ENCODE peak calls at places on chromosome 9, in eight cellular contexts. V is transverse colon, M is cardiac muscle cell, T is tibial artery, Q is astrocyte of the cerebellum, Z is suprapubic skin, I is kidney, O is RWPE1. D is an unnamed sample.

GRCh38 chr9:89542461-89543021 is 44.6 kb upstream of the SEMA4D start:
- DNase-seq in T (no peak), Z (peak), O (peak), M (no peak), I (no peak), Q (no peak), V (peak), D (no peak)

GRCh38 chr9:100472725-100473261 is at the start of gene TMEFF1:
- DNase-seq in Z (no peak), M (peak), Q (no peak), V (peak), T (no peak), I (peak), O (peak), D (peak)

GRCh38 chr9:76613150-76613781 is 151.0 kb upstream of the PCA3 start:
- DNase-seq in O (no peak), M (no peak), V (no peak), Z (no peak), I (no peak), Q (no peak), T (no peak), D (no peak)

GRCh38 chr9:84756156-84756555 is 86.6 kb downstream of the NTRK2 start:
- DNase-seq in M (no peak), I (no peak), T (no peak), Z (no peak), O (no peak), V (no peak), Q (no peak), D (no peak)

GRCh38 chr9:6184749-6185645 is 30.6 kb upstream of the IL33 start:
- DNase-seq in O (no peak), Z (no peak), I (no peak), M (peak), Q (no peak), V (no peak), T (no peak), D (peak)

GRCh38 chr9:6567140-6567591 is 78.4 kb downstream of the GLDC start:
- DNase-seq in T (no peak), Q (peak), M (peak), Z (no peak), I (no peak), O (peak), V (no peak), D (peak)

GRCh38 chr9:27447036-27447700 is 76.9 kb upstream of the IFNK start:
- DNase-seq in T (no peak), Q (no peak), M (no peak), Z (no peak), I (no peak), V (no peak), O (no peak), D (no peak)

GRCh38 chr9:99366183-99366582 is 144.1 kb downstream of the SEC61B start:
- DNase-seq in Z (no peak), T (no peak), O (no peak), V (no peak), Q (no peak), I (no peak), M (no peak), D (no peak)

GRCh38 chr9:4237748-4238511 is 61.9 kb downstream of the GLIS3 start:
- DNase-seq in I (no peak), Z (no peak), Q (peak), V (no peak), T (no peak), M (no peak), O (no peak), D (no peak)

GRCh38 chr9:1047605-1048235 is 2.4 kb upstream of the DMRT2 start:
- DNase-seq in I (no peak), O (no peak), T (no peak), Z (peak), M (no peak), Q (no peak), V (peak), D (no peak)

GRCh38 chr9:89744255-89744648 is 139.4 kb downstream of the GADD45G start:
- DNase-seq in I (peak), V (no peak), Q (no peak), M (no peak), Z (no peak), T (no peak), O (no peak), D (no peak)

GRCh38 chr9:131578778-131579504 is 33.6 kb downstream of the PRRT1B start:
- DNase-seq in M (no peak), Z (no peak), T (no peak), Q (no peak), V (peak), I (peak), O (no peak), D (no peak)

GRCh38 chr9:116149844-116150243 is 3.7 kb upstream of the PAPPA start:
- DNase-seq in T (no peak), Z (no peak), Q (no peak), M (no peak), V (peak), I (no peak), O (no peak), D (peak)

GRCh38 chr9:137458194-137459146 is 664 bp downstream of the NSMF start:
- DNase-seq in Q (no peak), O (peak), I (peak), M (no peak), V (peak), Z (no peak), T (peak), D (no peak)

GRCh38 chr9:69204869-69205268 is 30.8 kb downstream of the TJP2 start:
- DNase-seq in Q (no peak), V (no peak), T (no peak), O (no peak), I (no peak), Z (no peak), M (peak), D (peak)

GRCh38 chr9:2919347-2919746 is 75.5 kb upstream of the PUM3 start:
- DNase-seq in T (no peak), I (no peak), M (peak), O (no peak), Z (no peak), Q (peak), V (no peak), D (no peak)

GRCh38 chr9:114908796-114909448 is 21.5 kb downstream of the TNFSF8 start:
- DNase-seq in M (no peak), Z (no peak), I (no peak), Q (no peak), T (no peak), V (no peak), O (no peak), D (no peak)

GRCh38 chr9:76161103-76161502 is 233.1 kb downstream of the RFK start:
- DNase-seq in M (no peak), Q (no peak), O (no peak), V (no peak), Z (no peak), T (no peak), I (no peak), D (no peak)

GRCh38 chr9:131704195-131704983 is 35.5 kb downstream of the RAPGEF1 start:
- DNase-seq in T (no peak), Z (no peak), V (no peak), I (no peak), Q (no peak), O (peak), M (no peak), D (no peak)

GRCh38 chr9:121354141-121354540 is 15.9 kb downstream of the STOM start:
- DNase-seq in M (peak), O (no peak), I (no peak), Z (no peak), Q (no peak), T (no peak), V (peak), D (no peak)

GRCh38 chr9:124291801-124292396 is 34.1 kb downstream of the NEK6 start:
- DNase-seq in Z (no peak), M (no peak), I (no peak), O (no peak), Q (no peak), V (peak), T (peak), D (peak)

GRCh38 chr9:34623386-34624235 is 3.3 kb upstream of the DCTN3 start:
- DNase-seq in V (no peak), O (no peak), T (no peak), M (no peak), Z (no peak), I (no peak), Q (no peak), D (no peak)

GRCh38 chr9:118395415-118395814 is 691.2 kb downstream of the TLR4 start:
- DNase-seq in Q (no peak), O (no peak), V (no peak), M (no peak), Z (no peak), T (no peak), I (no peak), D (no peak)

GRCh38 chr9:34380511-34381315 is 4.0 kb upstream of the MYORG start:
- DNase-seq in O (peak), I (peak), M (peak), T (peak), Q (no peak), Z (peak), V (peak), D (peak)

GRCh38 chr9:21030389-21031035 is 928 bp downstream of the HACD4 start:
- DNase-seq in M (peak), V (no peak), Z (no peak), T (no peak), Q (peak), O (peak), I (no peak), D (peak)

GRCh38 chr9:134215709-134216448 is 51.5 kb upstream of the RNU6ATAC start:
- DNase-seq in Z (no peak), O (no peak), V (no peak), M (peak), Q (no peak), T (no peak), I (peak), D (peak)

GRCh38 chr9:115109486-115109885 is 8.5 kb downstream of the TNC start:
- DNase-seq in M (peak), Q (no peak), T (no peak), O (peak), V (no peak), Z (no peak), I (no peak), D (peak)

GRCh38 chr9:134993416-134993815 is 75.7 kb upstream of the FCN1 start:
- DNase-seq in O (no peak), M (no peak), Q (no peak), I (peak), V (no peak), Z (peak), T (peak), D (no peak)

GRCh38 chr9:91211919-91212318 is 149.8 kb downstream of the AUH start:
- DNase-seq in O (no peak), V (no peak), I (no peak), T (no peak), Q (no peak), M (no peak), Z (no peak), D (peak)

GRCh38 chr9:23341346-23341745 is 484.7 kb downstream of the ELAVL2 start:
- DNase-seq in M (peak), V (no peak), O (no peak), Z (no peak), T (no peak), I (no peak), Q (no peak), D (no peak)

GRCh38 chr9:82382887-82383616 is 394.5 kb downstream of the SPATA31D1 start:
- DNase-seq in Q (peak), Z (no peak), M (no peak), I (no peak), O (no peak), V (no peak), T (no peak), D (no peak)

GRCh38 chr9:447230-448025 is 232.8 kb downstream of the DOCK8 start:
- DNase-seq in V (peak), Q (peak), O (peak), Z (no peak), I (no peak), M (peak), T (no peak), D (peak)

GRCh38 chr9:2016411-2017208 is 1.5 kb downstream of the SMARCA2 start:
- DNase-seq in O (peak), M (peak), I (peak), V (peak), Z (peak), Q (peak), T (peak), D (peak)

GRCh38 chr9:114588671-114589526 is 1.3 kb downstream of the ATP6V1G1 start:
- DNase-seq in Q (no peak), O (peak), I (no peak), M (peak), V (no peak), T (no peak), Z (no peak), D (peak)

GRCh38 chr9:117744390-117744789 is 40.2 kb downstream of the TLR4 start:
- DNase-seq in V (no peak), Q (no peak), T (no peak), O (no peak), I (no peak), M (no peak), Z (no peak), D (no peak)

GRCh38 chr9:38486056-38486455 is 61.8 kb upstream of the IGFBPL1 start:
- DNase-seq in V (no peak), I (no peak), M (no peak), O (no peak), Q (no peak), Z (no peak), T (no peak), D (no peak)
- TF ChIP-seq CTCF in V (no peak), I (no peak), M (no peak), O (no peak), Q (no peak), Z (no peak), T (no peak), D (no peak)

GRCh38 chr9:127908660-127908926 is 8.2 kb downstream of the ST6GALNAC4 start:
- DNase-seq in T (no peak), I (peak), Z (no peak), Q (no peak), M (no peak), V (no peak), O (no peak), D (no peak)

GRCh38 chr9:127912882-127913281 is 4.0 kb downstream of the ST6GALNAC4 start:
- DNase-seq in O (no peak), Q (no peak), M (no peak), T (no peak), I (no peak), V (peak), Z (no peak), D (no peak)

GRCh38 chr9:127912296-127912695 is 4.5 kb downstream of the ST6GALNAC4 start:
- DNase-seq in V (peak), Q (no peak), Z (no peak), M (no peak), T (no peak), O (no peak), I (peak), D (no peak)

GRCh38 chr9:127909839-127910273 is 7.0 kb downstream of the ST6GALNAC4 start:
- DNase-seq in T (no peak), V (peak), O (no peak), Q (no peak), Z (no peak), I (peak), M (no peak), D (no peak)

DNA sequence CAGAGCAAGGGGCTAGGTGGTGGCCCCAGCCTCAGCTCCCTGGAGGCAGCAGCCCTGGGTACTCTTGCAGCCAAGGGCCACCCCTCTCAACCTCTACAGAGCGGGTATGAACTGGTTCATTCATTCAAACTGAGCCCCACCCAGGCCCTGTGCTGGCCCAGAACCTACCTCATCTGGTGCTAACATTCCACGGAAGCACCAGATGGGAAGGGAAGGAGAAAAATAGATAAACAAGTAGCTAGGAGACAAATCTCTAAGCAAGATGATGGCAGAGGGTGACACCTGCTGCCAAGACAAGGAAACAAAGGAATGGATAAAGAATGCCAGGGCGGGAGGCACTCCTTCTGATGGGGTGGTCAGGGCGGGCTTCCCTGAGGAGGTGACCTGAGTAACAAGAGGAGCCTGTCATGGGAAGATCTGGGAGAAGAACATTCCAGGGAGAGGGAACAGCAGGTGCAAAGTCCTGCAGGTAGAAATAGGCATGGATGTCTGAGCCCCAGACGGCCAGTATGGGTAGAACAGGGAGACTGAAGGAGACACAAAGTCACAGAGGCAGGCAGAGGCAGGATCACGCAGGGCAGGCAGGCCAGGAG is 6.1 kb downstream of the ST6GALNAC4 start:
- DNase-seq in O (no peak), T (no peak), M (no peak), Q (no peak), Z (no peak), I (peak), V (peak), D (peak)
- TF ChIP-seq CTCF in O (no peak), T (no peak), M (no peak), Q (no peak), Z (no peak), I (peak), V (peak), D (peak)

DNA sequence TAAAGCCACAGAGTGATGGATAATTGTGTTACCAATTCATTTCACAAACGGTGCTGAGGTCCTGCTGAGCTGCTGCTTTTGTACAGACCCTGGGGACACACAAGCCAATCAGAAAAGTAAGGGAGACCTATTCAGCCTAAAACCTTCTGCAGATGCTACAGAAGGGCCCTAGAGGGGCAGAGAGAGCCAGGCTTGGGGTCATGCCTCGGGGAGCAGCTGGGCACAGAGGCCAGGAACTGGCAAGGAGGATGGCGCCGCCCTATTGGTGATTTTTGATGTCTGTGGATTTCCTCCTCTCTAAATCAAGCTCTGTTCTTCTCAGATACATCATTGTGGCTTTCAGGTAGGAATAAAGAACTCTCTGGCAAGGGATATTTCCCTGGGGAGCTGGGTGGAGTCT is 181.9 kb downstream of the ZNF462 start:
- DNase-seq in Z (no peak), I (no peak), V (peak), M (no peak), T (no peak), O (no peak), Q (no peak), D (no peak)
- TF ChIP-seq CTCF in Z (no peak), I (no peak), V (no peak), M (no peak), T (no peak), O (no peak), Q (no peak), D (peak)

DNA sequence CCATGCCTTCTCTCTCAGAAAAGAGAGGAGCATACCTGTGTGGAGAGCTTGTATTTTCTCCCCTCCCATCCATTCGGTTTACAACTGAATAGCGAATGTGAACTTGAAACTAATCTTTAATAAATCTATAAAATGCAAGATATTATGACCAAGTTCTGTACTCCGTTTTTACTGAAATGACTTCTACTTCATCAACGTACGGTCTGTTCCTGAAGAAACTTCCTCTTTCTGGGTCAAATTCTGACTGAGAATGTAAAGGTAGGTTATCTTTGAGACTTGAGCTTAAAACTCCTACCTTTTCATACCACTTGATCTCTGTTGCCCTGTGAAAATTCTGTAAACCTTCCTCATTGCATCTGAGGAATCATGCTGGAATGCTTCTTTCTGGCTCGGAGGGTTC is 4.2 kb upstream of the CTNNAL1 start:
- DNase-seq in I (no peak), M (no peak), O (no peak), V (no peak), T (no peak), Q (no peak), Z (no peak), D (no peak)
- TF ChIP-seq CTCF in I (no peak), M (no peak), O (no peak), V (no peak), T (no peak), Q (no peak), Z (no peak), D (no peak)

D was measured in fibroblast of villous mesenchyme.